ENCODE peak calls at places on chromosome 4, in nine cellular contexts. One of them, this sample, is unnamed.

GRCh38 chr4:153083447-153083921 is 120.8 kb upstream of the TRIM2 start:
- DNase-seq in right atrium auricular region: peak; percentile 65
- DNase-seq in SK-N-SH: peak; percentile 72
- DNase-seq in H1: peak; percentile 56
- DNase-seq in stomach: peak; percentile 69
- DNase-seq in left ventricle myocardium inferior: no peak
- DNase-seq in testis: peak; percentile 57
- DNase-seq in OCI-LY7: peak; percentile 80
- DNase-seq in iPS DF 6.9: peak; percentile 90
- DNase-seq in this sample: no peak

GRCh38 chr4:185874516-185875230 is 62.7 kb upstream of the SORBS2 start:
- DNase-seq in right atrium auricular region: no peak
- DNase-seq in SK-N-SH: no peak
- DNase-seq in H1: no peak
- DNase-seq in stomach: no peak
- DNase-seq in left ventricle myocardium inferior: no peak
- DNase-seq in testis: no peak
- DNase-seq in OCI-LY7: no peak
- DNase-seq in iPS DF 6.9: no peak
- DNase-seq in this sample: no peak

GRCh38 chr4:151939670-151940069 is 178.9 kb upstream of the GATB start:
- DNase-seq in right atrium auricular region: no peak
- DNase-seq in SK-N-SH: no peak
- DNase-seq in H1: no peak
- DNase-seq in stomach: no peak
- DNase-seq in left ventricle myocardium inferior: no peak
- DNase-seq in testis: no peak
- DNase-seq in OCI-LY7: no peak
- DNase-seq in iPS DF 6.9: no peak
- DNase-seq in this sample: no peak

GRCh38 chr4:153663667-153664066 is 20.4 kb upstream of the TLR2 start:
- DNase-seq in right atrium auricular region: no peak
- DNase-seq in SK-N-SH: no peak
- DNase-seq in H1: no peak
- DNase-seq in stomach: no peak
- DNase-seq in left ventricle myocardium inferior: no peak
- DNase-seq in testis: no peak
- DNase-seq in OCI-LY7: no peak
- DNase-seq in iPS DF 6.9: no peak
- DNase-seq in this sample: no peak

GRCh38 chr4:24850669-24851068 is 55.3 kb downstream of the SOD3 start:
- DNase-seq in right atrium auricular region: no peak
- DNase-seq in SK-N-SH: peak; percentile 3
- DNase-seq in H1: no peak
- DNase-seq in stomach: no peak
- DNase-seq in left ventricle myocardium inferior: no peak
- DNase-seq in testis: no peak
- DNase-seq in OCI-LY7: no peak
- DNase-seq in iPS DF 6.9: no peak
- DNase-seq in this sample: no peak

GRCh38 chr4:168200685-168201084 is 108.3 kb downstream of the ANXA10 start:
- DNase-seq in right atrium auricular region: no peak
- DNase-seq in SK-N-SH: no peak
- DNase-seq in H1: no peak
- DNase-seq in stomach: no peak
- DNase-seq in left ventricle myocardium inferior: no peak
- DNase-seq in testis: no peak
- DNase-seq in OCI-LY7: no peak
- DNase-seq in iPS DF 6.9: no peak
- DNase-seq in this sample: no peak

GRCh38 chr4:40736910-40737309 is 12.8 kb upstream of the NSUN7 start:
- DNase-seq in right atrium auricular region: no peak
- DNase-seq in SK-N-SH: peak; percentile 53
- DNase-seq in H1: no peak
- DNase-seq in stomach: no peak
- DNase-seq in left ventricle myocardium inferior: no peak
- DNase-seq in testis: no peak
- DNase-seq in OCI-LY7: peak; percentile 52
- DNase-seq in iPS DF 6.9: no peak
- DNase-seq in this sample: no peak

GRCh38 chr4:73945674-73946449 is 36.0 kb downstream of the PF4 start:
- DNase-seq in right atrium auricular region: no peak
- DNase-seq in SK-N-SH: no peak
- DNase-seq in H1: no peak
- DNase-seq in stomach: no peak
- DNase-seq in left ventricle myocardium inferior: no peak
- DNase-seq in testis: no peak
- DNase-seq in OCI-LY7: no peak
- DNase-seq in iPS DF 6.9: no peak
- DNase-seq in this sample: no peak

GRCh38 chr4:181323061-181323460 is 920.1 kb upstream of the TENM3 start:
- DNase-seq in right atrium auricular region: no peak
- DNase-seq in SK-N-SH: no peak
- DNase-seq in H1: no peak
- DNase-seq in stomach: no peak
- DNase-seq in left ventricle myocardium inferior: no peak
- DNase-seq in testis: no peak
- DNase-seq in OCI-LY7: peak; percentile 72
- DNase-seq in iPS DF 6.9: no peak
- DNase-seq in this sample: no peak

DNA sequence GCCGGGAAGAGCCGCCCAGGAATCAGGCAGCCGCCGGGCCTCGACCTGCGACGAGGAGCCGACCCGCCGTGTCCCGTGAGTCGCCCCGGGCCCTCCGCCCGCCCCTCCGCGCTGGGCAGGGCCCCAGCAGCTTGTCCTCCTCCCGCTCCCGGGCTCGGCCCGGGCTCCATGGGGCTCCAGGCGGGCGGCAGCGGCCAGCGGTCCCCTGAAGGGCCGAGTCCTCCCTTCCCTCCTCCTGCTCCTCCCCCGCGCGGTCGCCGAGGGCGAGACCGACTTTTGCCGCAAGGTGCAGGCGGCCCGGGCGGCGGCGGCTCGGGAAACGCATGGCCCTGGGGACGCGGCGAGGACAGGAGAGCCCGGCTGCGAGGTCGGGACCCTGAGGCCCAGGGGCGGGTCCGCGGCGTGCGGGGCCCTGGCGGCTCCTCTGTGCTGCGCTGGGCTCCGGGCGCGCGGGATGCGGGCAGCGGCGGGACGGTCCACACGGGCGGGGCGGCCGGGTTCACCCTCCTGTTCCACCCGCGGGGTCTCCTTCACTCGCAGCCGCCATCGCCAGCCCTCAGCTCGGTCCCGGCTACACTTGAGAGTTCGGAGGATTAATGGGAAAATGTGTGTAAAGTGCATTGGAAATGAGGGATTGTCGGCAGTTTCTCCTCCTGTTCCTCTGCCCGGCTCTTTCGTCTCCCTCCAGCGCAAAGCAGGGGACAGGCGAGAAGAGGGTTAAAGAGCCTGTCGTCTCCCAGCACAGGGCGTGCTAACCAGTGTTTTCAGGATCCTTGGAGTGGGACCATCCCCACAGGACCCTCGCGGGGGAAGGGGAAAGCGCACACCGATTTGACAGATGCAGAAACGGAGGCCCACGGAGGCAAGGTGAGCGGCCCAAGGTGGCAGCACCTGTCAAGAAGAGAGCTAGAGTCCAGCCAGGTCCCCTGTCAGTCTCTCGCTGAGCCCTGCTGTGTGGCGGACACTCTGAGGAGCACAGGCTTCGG is 16.6 kb upstream of the ZNF718 start:
- DNase-seq in right atrium auricular region: no peak
- DNase-seq in SK-N-SH: peak; percentile 56
- DNase-seq in H1: peak; percentile 60
- DNase-seq in stomach: no peak
- DNase-seq in left ventricle myocardium inferior: no peak
- DNase-seq in testis: no peak
- DNase-seq in OCI-LY7: no peak
- DNase-seq in iPS DF 6.9: no peak
- DNase-seq in this sample: no peak
- H3K9me3 ChIP-seq in right atrium auricular region: peaks cover 40% of the 10 kb centered on the region
- H3K9me3 ChIP-seq in SK-N-SH: no peaks in the 10 kb centered on the region
- H3K9me3 ChIP-seq in H1: peaks cover 12% of the 10 kb centered on the region
- H3K9me3 ChIP-seq in stomach: peaks cover 99% of the 10 kb centered on the region
- H3K9me3 ChIP-seq in left ventricle myocardium inferior: peaks cover 32% of the 10 kb centered on the region
- H3K9me3 ChIP-seq in testis: no peaks in the 10 kb centered on the region
- H3K9me3 ChIP-seq in OCI-LY7: no peaks in the 10 kb centered on the region
- H3K9me3 ChIP-seq in iPS DF 6.9: no peaks in the 10 kb centered on the region
- H3K9me3 ChIP-seq in this sample: peaks cover 9% of the 10 kb centered on the region

DNA sequence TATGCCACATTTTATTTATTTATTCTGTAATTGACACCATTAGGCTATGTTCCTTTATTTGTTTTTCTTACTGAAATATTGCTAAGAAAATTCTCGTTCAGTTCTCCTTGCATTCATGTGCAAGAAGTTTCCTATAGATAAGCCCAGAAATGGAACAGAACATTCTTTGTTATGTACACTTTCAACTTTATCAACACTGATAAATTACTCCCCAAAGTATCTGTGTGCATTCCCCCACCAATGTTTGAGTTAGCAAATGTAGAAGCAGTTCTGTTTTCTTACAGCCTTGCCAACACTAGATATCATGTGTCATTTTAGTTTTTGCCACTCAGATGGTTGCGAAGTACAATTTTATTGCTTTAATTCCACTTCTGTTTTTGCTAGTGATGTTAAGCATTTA is 166.4 kb upstream of the NPY2R start:
- DNase-seq in right atrium auricular region: no peak
- DNase-seq in SK-N-SH: no peak
- DNase-seq in H1: no peak
- DNase-seq in stomach: no peak
- DNase-seq in left ventricle myocardium inferior: no peak
- DNase-seq in testis: no peak
- DNase-seq in OCI-LY7: no peak
- DNase-seq in iPS DF 6.9: no peak
- DNase-seq in this sample: no peak
- H3K4me3 ChIP-seq in right atrium auricular region: no peak overlapping the region
- H3K4me3 ChIP-seq in SK-N-SH: no peak overlapping the region
- H3K4me3 ChIP-seq in H1: no peak overlapping the region
- H3K4me3 ChIP-seq in stomach: no peak overlapping the region
- H3K4me3 ChIP-seq in left ventricle myocardium inferior: no peak overlapping the region
- H3K4me3 ChIP-seq in testis: no peak overlapping the region
- H3K4me3 ChIP-seq in OCI-LY7: no peak overlapping the region
- H3K4me3 ChIP-seq in iPS DF 6.9: no peak overlapping the region
- H3K4me3 ChIP-seq in this sample: no peak overlapping the region

GRCh38 chr4:217891-218290 is 87.4 kb downstream of the ZNF732 start:
- DNase-seq in right atrium auricular region: no peak
- DNase-seq in SK-N-SH: no peak
- DNase-seq in H1: no peak
- DNase-seq in stomach: no peak
- DNase-seq in left ventricle myocardium inferior: no peak
- DNase-seq in testis: no peak
- DNase-seq in OCI-LY7: no peak
- DNase-seq in iPS DF 6.9: no peak
- DNase-seq in this sample: no peak

GRCh38 chr4:212438-213174 is 88.3 kb downstream of the ZNF718 start:
- DNase-seq in right atrium auricular region: peak; percentile 87
- DNase-seq in SK-N-SH: peak; percentile 90
- DNase-seq in H1: peak; percentile 73
- DNase-seq in stomach: peak; percentile 38
- DNase-seq in left ventricle myocardium inferior: peak; percentile 80
- DNase-seq in testis: peak; percentile 95
- DNase-seq in OCI-LY7: no peak
- DNase-seq in iPS DF 6.9: peak; percentile 82
- DNase-seq in this sample: peak; percentile 80

GRCh38 chr4:211033-211511 is 86.8 kb downstream of the ZNF718 start:
- DNase-seq in right atrium auricular region: no peak
- DNase-seq in SK-N-SH: no peak
- DNase-seq in H1: no peak
- DNase-seq in stomach: no peak
- DNase-seq in left ventricle myocardium inferior: no peak
- DNase-seq in testis: no peak
- DNase-seq in OCI-LY7: peak; percentile 31
- DNase-seq in iPS DF 6.9: no peak
- DNase-seq in this sample: no peak

DNA sequence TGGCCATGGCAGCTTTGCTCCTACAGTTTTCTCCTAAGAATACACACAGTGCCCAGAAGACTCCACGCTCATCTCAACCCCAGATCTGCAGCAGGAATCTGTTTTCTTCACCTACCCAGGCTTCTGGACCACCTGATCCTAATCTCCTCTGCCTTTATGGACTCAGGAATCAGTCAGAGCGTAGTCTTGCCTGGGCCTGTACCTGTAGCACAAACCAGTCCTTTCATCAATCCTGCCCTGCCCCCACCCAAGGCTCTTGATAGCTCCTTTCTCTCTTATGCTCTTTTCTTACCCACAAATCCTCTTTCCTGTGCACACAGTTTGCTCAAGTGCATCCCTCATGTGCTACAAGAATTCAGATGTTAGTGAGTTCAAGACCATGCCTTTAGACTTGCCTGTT is 89.7 kb downstream of the ZNF718 start:
- DNase-seq in right atrium auricular region: no peak
- DNase-seq in SK-N-SH: no peak
- DNase-seq in H1: no peak
- DNase-seq in stomach: no peak
- DNase-seq in left ventricle myocardium inferior: no peak
- DNase-seq in testis: no peak
- DNase-seq in OCI-LY7: no peak
- DNase-seq in iPS DF 6.9: no peak
- DNase-seq in this sample: no peak
- H3K9me3 ChIP-seq in right atrium auricular region: no peaks in the 10 kb centered on the region
- H3K9me3 ChIP-seq in SK-N-SH: peaks cover 3% of the 10 kb centered on the region
- H3K9me3 ChIP-seq in H1: no peaks in the 10 kb centered on the region
- H3K9me3 ChIP-seq in stomach: peaks cover 59% of the 10 kb centered on the region
- H3K9me3 ChIP-seq in left ventricle myocardium inferior: no peaks in the 10 kb centered on the region
- H3K9me3 ChIP-seq in testis: no peaks in the 10 kb centered on the region
- H3K9me3 ChIP-seq in OCI-LY7: peaks cover 23% of the 10 kb centered on the region
- H3K9me3 ChIP-seq in iPS DF 6.9: no peaks in the 10 kb centered on the region
- H3K9me3 ChIP-seq in this sample: peaks cover 15% of the 10 kb centered on the region

GRCh38 chr4:6278801-6279197 is 9.1 kb downstream of the WFS1 start:
- DNase-seq in right atrium auricular region: peak; percentile 74
- DNase-seq in SK-N-SH: peak; percentile 76
- DNase-seq in H1: no peak
- DNase-seq in stomach: no peak
- DNase-seq in left ventricle myocardium inferior: peak; percentile 58
- DNase-seq in testis: peak; percentile 87
- DNase-seq in OCI-LY7: no peak
- DNase-seq in iPS DF 6.9: no peak
- DNase-seq in this sample: no peak

GRCh38 chr4:6277935-6278800 is 8.5 kb downstream of the WFS1 start:
- DNase-seq in right atrium auricular region: no peak
- DNase-seq in SK-N-SH: no peak
- DNase-seq in H1: no peak
- DNase-seq in stomach: no peak
- DNase-seq in left ventricle myocardium inferior: no peak
- DNase-seq in testis: no peak
- DNase-seq in OCI-LY7: no peak
- DNase-seq in iPS DF 6.9: no peak
- DNase-seq in this sample: no peak

GRCh38 chr4:6275898-6276563 is 6.4 kb downstream of the WFS1 start:
- DNase-seq in right atrium auricular region: no peak
- DNase-seq in SK-N-SH: no peak
- DNase-seq in H1: no peak
- DNase-seq in stomach: no peak
- DNase-seq in left ventricle myocardium inferior: no peak
- DNase-seq in testis: peak; percentile 56
- DNase-seq in OCI-LY7: no peak
- DNase-seq in iPS DF 6.9: no peak
- DNase-seq in this sample: no peak

GRCh38 chr4:6275351-6275750 is 5.7 kb downstream of the WFS1 start:
- DNase-seq in right atrium auricular region: no peak
- DNase-seq in SK-N-SH: no peak
- DNase-seq in H1: no peak
- DNase-seq in stomach: no peak
- DNase-seq in left ventricle myocardium inferior: no peak
- DNase-seq in testis: no peak
- DNase-seq in OCI-LY7: peak; percentile 72
- DNase-seq in iPS DF 6.9: no peak
- DNase-seq in this sample: no peak

GRCh38 chr4:6277139-6277802 is 7.6 kb downstream of the WFS1 start:
- DNase-seq in right atrium auricular region: no peak
- DNase-seq in SK-N-SH: no peak
- DNase-seq in H1: no peak
- DNase-seq in stomach: no peak
- DNase-seq in left ventricle myocardium inferior: peak; percentile 61
- DNase-seq in testis: peak; percentile 91
- DNase-seq in OCI-LY7: no peak
- DNase-seq in iPS DF 6.9: no peak
- DNase-seq in this sample: no peak
- H3K4me3 ChIP-seq in right atrium auricular region: no peak overlapping the region
- H3K4me3 ChIP-seq in SK-N-SH: no peak overlapping the region
- H3K4me3 ChIP-seq in H1: no peak overlapping the region
- H3K4me3 ChIP-seq in stomach: no peak overlapping the region
- H3K4me3 ChIP-seq in left ventricle myocardium inferior: peak overlapping the region; percentile 44
- H3K4me3 ChIP-seq in testis: no peak overlapping the region
- H3K4me3 ChIP-seq in OCI-LY7: no peak overlapping the region
- H3K4me3 ChIP-seq in iPS DF 6.9: no peak overlapping the region
- H3K4me3 ChIP-seq in this sample: no peak overlapping the region

This sample was measured in RWPE2.